ENCODE peak calls at places on chromosomes 6 and 20, in six cellular contexts. G is CD8-positive, alpha-beta T cell; R is A549; H is astrocyte of the spinal cord; M is HFF-Myc; I is choroid plexus epithelial cell. P is an unnamed sample.
A peak's percentile ranks its signal among the peaks of the same experiment; 100 is the strongest.

GRCh38 chr6:125503181-125503580 is 201.4 kb upstream of the HDDC2 start:
- DNase-seq in G (no peak), R (no peak), H (no peak), M (no peak), I (no peak), P (no peak)

GRCh38 chr6:98827295-98828159 is 6.8 kb upstream of the POU3F2 start:
- DNase-seq in G (no peak), R (no peak), H (no peak), M (no peak), I (no peak), P (peak; percentile 65)

GRCh38 chr6:68572525-68572924 is 62.6 kb upstream of the ADGRB3 start:
- DNase-seq in G (no peak), R (peak; percentile 47), H (peak; percentile 11), M (no peak), I (peak; percentile 43), P (peak; percentile 2)

GRCh38 chr6:38234141-38234540 is 405.6 kb downstream of the BTBD9 start:
- DNase-seq in G (no peak), R (no peak), H (no peak), M (no peak), I (no peak), P (no peak)

GRCh38 chr6:100664274-100665040 is 199.7 kb upstream of the SIM1 start:
- DNase-seq in G (no peak), R (peak; percentile 20), H (peak; percentile 60), M (no peak), I (peak; percentile 69), P (no peak)

GRCh38 chr6:29624520-29624961 is 8.4 kb downstream of the GABBR1 start:
- DNase-seq in G (no peak), R (no peak), H (no peak), M (no peak), I (peak; percentile 77), P (no peak)

GRCh38 chr6:131065112-131065823 is 2.2 kb upstream of the EPB41L2 start:
- DNase-seq in G (no peak), R (no peak), H (no peak), M (no peak), I (no peak), P (no peak)

GRCh38 chr6:17886891-17887290 is 100.5 kb downstream of the KIF13A start:
- DNase-seq in G (no peak), R (no peak), H (no peak), M (no peak), I (no peak), P (no peak)

GRCh38 chr20:41510224-41510623 is 108.0 kb downstream of the CHD6 start:
- DNase-seq in G (no peak), R (no peak), H (no peak), M (no peak), I (no peak), P (no peak)

GRCh38 chr6:108650781-108651180 is 90.1 kb downstream of the FOXO3 start:
- DNase-seq in G (no peak), R (no peak), H (peak; percentile 56), M (no peak), I (peak; percentile 83), P (no peak)

GRCh38 chr6:84762220-84762940 is 2.0 kb downstream of the TBX18 start:
- DNase-seq in G (no peak), R (peak; percentile 68), H (peak; percentile 66), M (no peak), I (peak; percentile 71), P (no peak)

GRCh38 chr6:113160716-113161115 is 696.4 kb upstream of the MARCKS start:
- DNase-seq in G (no peak), R (no peak), H (no peak), M (no peak), I (no peak), P (no peak)

GRCh38 chr6:113168057-113168456 is 689.1 kb upstream of the MARCKS start:
- DNase-seq in G (no peak), R (no peak), H (no peak), M (no peak), I (no peak), P (no peak)

GRCh38 chr6:113162739-113163138 is 694.4 kb upstream of the MARCKS start:
- DNase-seq in G (no peak), R (no peak), H (no peak), M (no peak), I (no peak), P (no peak)
- TF ChIP-seq CTCF in G (no peak), R (no peak), H (no peak), M (no peak), I (no peak), P (no peak)

DNA sequence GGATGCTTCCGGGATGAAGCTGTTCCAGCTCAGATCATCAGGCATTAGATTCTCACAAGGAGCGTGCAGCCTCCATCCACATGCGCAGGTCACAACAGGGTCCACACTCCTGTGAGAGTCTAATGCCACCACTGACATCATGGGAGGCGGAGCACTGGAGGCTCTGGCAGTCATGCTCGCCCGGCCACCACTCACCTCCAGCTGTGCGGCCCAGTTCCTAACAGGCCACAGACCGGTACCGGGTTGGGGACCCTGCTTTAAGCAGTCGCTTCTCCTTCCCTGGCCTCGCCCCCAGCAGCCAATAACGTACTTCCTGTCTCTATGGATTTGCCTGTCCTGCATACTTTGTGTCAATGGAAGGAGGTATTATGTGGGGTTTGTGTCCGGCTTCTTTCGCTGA is 236.8 kb downstream of the TAF4 start:
- DNase-seq in G (no peak), R (no peak), H (no peak), M (no peak), I (no peak), P (no peak)
- TF ChIP-seq CTCF in G (no peak), R (no peak), H (no peak), M (no peak), I (no peak), P (no peak)

GRCh38 chr20:24448170-24448569 is 21.3 kb upstream of the SYNDIG1 start:
- DNase-seq in G (no peak), R (no peak), H (no peak), M (no peak), I (no peak), P (no peak)
- TF ChIP-seq CTCF in G (no peak), R (no peak), H (no peak), M (no peak), I (no peak), P (no peak)

GRCh38 chr6:54266400-54266923 is 41.8 kb upstream of the TINAG start:
- DNase-seq in G (no peak), R (no peak), H (no peak), M (no peak), I (no peak), P (no peak)
- TF ChIP-seq CTCF in G (no peak), R (no peak), H (peak; percentile 5), M (peak; percentile 3), I (peak; percentile 19), P (no peak)

GRCh38 chr6:7343546-7344475 is 30.8 kb upstream of the SSR1 start:
- DNase-seq in G (no peak), R (no peak), H (no peak), M (no peak), I (no peak), P (no peak)
- TF ChIP-seq CTCF in G (no peak), R (no peak), H (no peak), M (no peak), I (no peak), P (no peak)

DNA sequence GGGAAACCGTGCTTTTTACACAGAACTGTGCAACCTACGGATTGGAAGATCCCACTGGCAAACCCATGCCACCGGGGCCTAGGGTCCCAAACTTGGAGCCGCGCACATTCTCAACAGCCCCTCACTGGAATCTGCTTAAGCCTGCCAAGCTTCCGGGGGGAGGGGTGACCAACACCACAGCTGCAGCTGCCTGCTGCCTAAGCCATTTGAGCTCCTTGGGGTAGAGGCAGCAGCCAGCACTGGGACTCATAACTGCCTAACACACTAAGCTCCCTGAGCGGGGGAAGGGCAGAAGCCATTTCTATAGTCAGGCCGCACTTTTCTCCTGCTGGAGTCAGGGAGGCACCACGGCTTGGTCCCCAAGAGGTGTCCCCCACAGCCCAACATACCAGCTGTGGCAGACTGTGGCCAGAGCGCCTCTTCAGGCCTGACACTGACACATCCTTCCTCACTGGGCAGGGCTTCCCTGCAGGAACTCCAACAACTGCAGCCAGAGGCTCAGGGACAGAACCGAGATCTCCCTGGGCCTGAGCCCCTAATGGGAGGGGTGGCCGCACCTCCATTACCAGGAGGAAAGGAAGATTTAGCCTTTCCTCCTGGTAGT is 270.3 kb upstream of the ECI2 start:
- DNase-seq in G (no peak), R (no peak), H (no peak), M (no peak), I (no peak), P (no peak)
- TF ChIP-seq CTCF in G (no peak), R (no peak), H (no peak), M (no peak), I (no peak), P (no peak)

GRCh38 chr6:26031595-26032386 is 55.4 kb upstream of the HFE start:
- DNase-seq in G (peak; percentile 86), R (peak; percentile 97), H (peak; percentile 98), M (peak; percentile 100), I (peak; percentile 98), P (peak; percentile 86)
- TF ChIP-seq CTCF in G (no peak), R (no peak), H (peak; percentile 32), M (no peak), I (peak; percentile 40), P (peak; percentile 32)